ENCODE peak calls at places on chromosomes 7 and 10, in eight cellular contexts. Z is CD8-positive, alpha-beta T cell; R is fibroblast of pulmonary artery; C is RWPE2; T is Peyer's patch; W is choroid plexus epithelial cell; E is psoas muscle; D is neural crest cell. O is an unnamed sample.

GRCh38 chr10:103870503-103870902 is 15.1 kb upstream of the SH3PXD2A start:
- DNase-seq in Z (no peak), W (peak; percentile 67), T (no peak), D (no peak), C (peak; percentile 90), E (peak; percentile 58), R (no peak), O (no peak)

GRCh38 chr10:69642747-69643146 is 12.7 kb downstream of the FAM241B start:
- DNase-seq in D (no peak), W (no peak), E (no peak), T (no peak), C (peak; percentile 8), R (no peak), Z (no peak), O (peak; percentile 22)

GRCh38 chr10:24642921-24643678 is 80.6 kb downstream of the ARHGAP21 start:
- DNase-seq in C (no peak), D (no peak), E (no peak), W (peak; percentile 90), Z (no peak), R (peak; percentile 90), T (no peak), O (no peak)

GRCh38 chr10:100738055-100738827 is 7.1 kb upstream of the PAX2 start:
- DNase-seq in T (no peak), Z (no peak), R (no peak), W (no peak), C (no peak), D (no peak), E (no peak), O (peak; percentile 2)

GRCh38 chr7:95960706-95961244 is 188.4 kb downstream of the DYNC1I1 start:
- DNase-seq in E (no peak), D (no peak), C (no peak), T (no peak), R (no peak), Z (no peak), W (no peak), O (no peak)

GRCh38 chr7:95342642-95343252 is 18.4 kb upstream of the PON1 start:
- DNase-seq in C (no peak), Z (no peak), W (peak; percentile 25), T (no peak), E (no peak), D (no peak), R (no peak), O (no peak)

GRCh38 chr7:55158541-55158940 is 139.7 kb downstream of the EGFR start:
- DNase-seq in W (peak; percentile 67), E (no peak), Z (no peak), R (peak; percentile 28), T (no peak), C (no peak), D (no peak), O (no peak)

GRCh38 chr10:98170249-98171117 is 36.0 kb downstream of the R3HCC1L start:
- DNase-seq in E (no peak), W (peak; percentile 73), R (peak; percentile 70), D (peak; percentile 19), C (no peak), Z (peak; percentile 23), T (peak; percentile 19), O (no peak)

GRCh38 chr10:2494386-2494785 is 573.0 kb upstream of the PFKP start:
- DNase-seq in R (no peak), W (no peak), T (no peak), E (no peak), C (no peak), D (no peak), Z (no peak), O (no peak)

GRCh38 chr10:131825960-131826650 is 74.7 kb upstream of the PPP2R2D start:
- DNase-seq in T (no peak), W (no peak), D (no peak), R (no peak), C (peak; percentile 14), E (no peak), Z (no peak), O (peak; percentile 11)

GRCh38 chr7:117564080-117564479 is 84.3 kb downstream of the CFTR start:
- DNase-seq in W (no peak), Z (no peak), C (no peak), T (no peak), E (no peak), R (no peak), D (no peak), O (no peak)

GRCh38 chr7:137670521-137671064 is 176.2 kb downstream of the DGKI start:
- DNase-seq in R (no peak), D (no peak), E (no peak), W (peak; percentile 29), T (no peak), C (peak; percentile 51), Z (no peak), O (no peak)

GRCh38 chr10:89414146-89414878 is at the start of gene IFIT5:
- DNase-seq in R (peak; percentile 74), E (peak; percentile 83), D (peak; percentile 77), C (peak; percentile 49), Z (peak; percentile 66), T (peak; percentile 62), W (peak; percentile 82), O (no peak)

GRCh38 chr7:78953090-78953489 is 500.4 kb downstream of the MAGI2 start:
- DNase-seq in D (no peak), W (no peak), E (no peak), T (no peak), Z (no peak), R (no peak), C (no peak), O (no peak)

GRCh38 chr10:13784067-13784466 is 197.3 kb downstream of the PRPF18 start:
- DNase-seq in C (no peak), R (no peak), E (no peak), Z (peak; percentile 28), W (peak; percentile 67), T (no peak), D (no peak), O (no peak)

GRCh38 chr7:96675548-96675947 is 34.1 kb downstream of the SEM1 start:
- DNase-seq in W (peak; percentile 3), E (no peak), T (no peak), Z (no peak), C (no peak), R (peak; percentile 16), D (no peak), O (no peak)

GRCh38 chr10:115977855-115978254 is 295.2 kb downstream of the GFRA1 start:
- DNase-seq in D (no peak), T (no peak), E (no peak), C (no peak), W (no peak), R (no peak), Z (no peak), O (no peak)
- TF ChIP-seq CTCF in D (no peak), T (no peak), E (no peak), C (no peak), W (no peak), R (no peak), Z (no peak), O (no peak)

DNA sequence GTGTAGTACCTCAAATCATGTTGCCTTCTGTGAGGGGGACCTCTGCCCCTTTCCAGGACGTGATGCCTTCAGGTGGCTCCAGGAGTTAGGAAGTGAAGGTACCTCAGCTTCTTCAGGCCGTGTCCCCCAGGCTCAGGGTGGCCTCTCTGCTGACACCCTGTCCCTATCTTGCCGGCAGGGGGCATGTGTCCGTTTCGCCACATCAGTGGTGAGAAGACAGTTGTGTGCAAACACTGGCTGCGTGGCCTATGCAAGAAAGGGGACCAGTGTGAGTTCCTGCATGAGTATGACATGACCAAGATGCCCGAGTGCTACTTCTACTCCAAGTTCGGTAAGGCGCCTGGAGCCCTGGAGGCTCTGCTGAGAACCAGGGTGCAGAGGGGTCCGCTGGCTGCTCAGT is 9.2 kb downstream of the CPSF4 start:
- DNase-seq in E (no peak), C (no peak), W (no peak), Z (no peak), T (no peak), R (no peak), D (no peak), O (no peak)
- TF ChIP-seq CTCF in E (no peak), C (peak; percentile 17), W (no peak), Z (no peak), T (no peak), R (no peak), D (peak; percentile 19), O (no peak)

DNA sequence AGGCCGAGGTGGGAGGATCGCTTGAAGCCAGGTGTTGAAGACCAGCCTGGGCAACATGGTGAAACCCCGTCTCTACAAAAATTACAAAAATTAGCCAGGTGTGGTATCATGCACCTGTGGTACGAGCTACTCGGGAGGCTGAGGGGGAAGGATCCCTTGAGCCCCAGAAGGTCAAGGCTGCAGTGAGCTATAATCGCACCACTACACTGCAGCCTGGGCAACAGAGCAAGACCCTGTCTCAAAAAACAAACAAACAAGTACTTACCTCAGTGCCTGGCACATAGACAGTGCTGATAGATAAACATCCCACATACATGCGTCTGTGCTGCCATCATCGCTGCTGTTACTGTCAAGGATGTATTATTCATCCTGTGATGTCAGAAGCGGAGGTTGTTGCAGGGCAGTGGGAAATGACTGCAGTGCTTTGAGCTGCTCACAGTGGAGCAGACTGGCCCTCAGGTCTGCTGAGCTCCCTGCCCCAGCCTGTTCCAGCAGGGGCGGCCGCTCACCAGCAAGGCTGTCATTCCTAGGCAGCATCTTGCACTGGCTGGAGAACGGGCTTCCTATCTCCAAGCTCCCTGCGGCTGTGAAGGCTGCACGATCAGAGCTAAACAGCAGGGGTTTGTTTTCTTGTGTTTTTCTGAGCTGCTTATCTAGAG is 18.6 kb downstream of the FOXK1 start:
- DNase-seq in E (no peak), Z (no peak), W (peak; percentile 98), R (peak; percentile 99), D (no peak), C (no peak), T (no peak), O (peak; percentile 36)
- TF ChIP-seq CTCF in E (no peak), Z (no peak), W (peak; percentile 42), R (peak; percentile 22), D (no peak), C (no peak), T (no peak), O (no peak)

DNA sequence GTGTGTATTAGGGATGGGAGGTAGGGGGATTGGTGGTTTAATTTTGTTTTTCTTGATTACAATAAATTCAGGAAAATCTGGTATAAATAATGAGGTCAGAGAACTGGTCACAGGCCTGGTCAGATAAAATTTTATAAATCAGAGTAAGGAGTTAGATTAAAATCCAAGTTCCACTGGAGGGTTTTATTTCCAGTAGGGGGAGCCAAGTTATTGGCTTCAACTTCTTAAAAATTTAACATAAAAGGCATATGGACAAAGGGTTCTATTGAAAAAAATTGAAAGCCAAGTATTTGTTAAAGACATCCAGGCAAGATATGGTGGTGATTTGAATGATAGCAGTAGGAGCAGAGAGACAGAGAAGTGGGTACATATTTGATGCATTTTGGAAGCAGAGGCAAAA is 763.3 kb downstream of the SORCS1 start:
- DNase-seq in E (no peak), C (no peak), R (peak; percentile 56), T (no peak), W (peak; percentile 65), D (no peak), Z (no peak), O (no peak)
- TF ChIP-seq CTCF in E (no peak), C (peak; percentile 62), R (peak; percentile 59), T (peak; percentile 20), W (peak; percentile 62), D (peak; percentile 43), Z (no peak), O (no peak)

GRCh38 chr10:101837753-101838152 is 5.8 kb downstream of the KCNIP2 start:
- DNase-seq in R (no peak), D (no peak), T (no peak), C (peak; percentile 9), E (no peak), Z (no peak), W (no peak), O (no peak)
- TF ChIP-seq CTCF in R (no peak), D (no peak), T (no peak), C (no peak), E (no peak), Z (no peak), W (no peak), O (no peak)